ENCODE peak calls at places on chromosome 22, in seven cellular contexts. L is body of pancreas; B is CD8-positive, alpha-beta T cell; E is fibroblast of mammary gland; O is right cardiac atrium; C is mesenchymal stem cell; J is GM23338. P is an unnamed sample.

GRCh38 chr22:27382947-27383346 is 418.6 kb downstream of the MN1 start:
- DNase-seq in C (no peak), B (no peak), J (no peak), L (no peak), O (no peak), E (no peak), P (no peak)

GRCh38 chr22:44392446-44392921 is 79.7 kb upstream of the SHISAL1 start:
- DNase-seq in O (no peak), J (no peak), C (no peak), B (no peak), L (no peak), E (no peak), P (no peak)

GRCh38 chr22:33539902-33540751 is 380.1 kb downstream of the LARGE1 start:
- DNase-seq in B (no peak), E (peak), J (no peak), L (peak), C (no peak), O (peak), P (no peak)

GRCh38 chr22:40478456-40479125 is 108.2 kb downstream of the SGSM3 start:
- DNase-seq in J (no peak), E (no peak), L (no peak), C (no peak), O (no peak), B (no peak), P (no peak)

GRCh38 chr22:42069801-42070516 is 653 bp downstream of the NAGA start:
- DNase-seq in B (no peak), O (no peak), C (no peak), J (no peak), E (no peak), L (no peak), P (no peak)

GRCh38 chr22:28179392-28179791 is 260.3 kb upstream of the PITPNB start:
- DNase-seq in L (no peak), C (no peak), J (no peak), B (no peak), E (no peak), O (no peak), P (no peak)

GRCh38 chr22:39623603-39624500 is 53.3 kb downstream of the CACNA1I start:
- DNase-seq in B (no peak), L (no peak), O (no peak), J (no peak), C (no peak), E (no peak), P (no peak)

GRCh38 chr22:29348956-29349355 is 33.5 kb upstream of the RASL10A start:
- DNase-seq in B (no peak), J (no peak), C (no peak), L (no peak), O (peak), E (no peak), P (no peak)

GRCh38 chr22:30572840-30573593 is 1.4 kb downstream of the GAL3ST1 start:
- DNase-seq in J (no peak), B (no peak), E (no peak), O (no peak), L (no peak), C (no peak), P (no peak)

GRCh38 chr22:43109511-43109910 is 1.0 kb upstream of the BIK start:
- DNase-seq in L (no peak), B (no peak), E (no peak), O (no peak), J (peak), C (no peak), P (no peak)

GRCh38 chr22:42257386-42257785 is 13.1 kb downstream of the TCF20 start:
- DNase-seq in J (no peak), O (no peak), L (no peak), C (no peak), E (no peak), B (no peak), P (no peak)

GRCh38 chr22:43013355-43014061 is 1.4 kb downstream of the PACSIN2 start:
- DNase-seq in J (no peak), B (no peak), C (peak), E (peak), L (peak), O (no peak), P (no peak)

GRCh38 chr22:19876314-19876940 is 21.8 kb upstream of the GNB1L start:
- DNase-seq in O (peak), J (no peak), B (no peak), L (peak), C (no peak), E (no peak), P (no peak)

GRCh38 chr22:32632650-32633049 is 158.0 kb downstream of the FBXO7 start:
- DNase-seq in O (no peak), C (no peak), B (no peak), J (no peak), E (no peak), L (no peak), P (peak)

GRCh38 chr22:27990879-27991278 is 71.8 kb upstream of the PITPNB start:
- DNase-seq in O (peak), C (peak), J (peak), B (no peak), L (no peak), E (peak), P (no peak)

GRCh38 chr22:17418890-17419324 is 49.6 kb downstream of the CECR2 start:
- DNase-seq in J (peak), O (peak), B (peak), E (no peak), L (no peak), C (no peak), P (no peak)

GRCh38 chr22:19783531-19784395 is 23.2 kb downstream of the TBX1 start:
- DNase-seq in E (no peak), B (no peak), L (no peak), C (no peak), J (no peak), O (peak), P (no peak)

GRCh38 chr22:47396105-47396504 is 633.7 kb downstream of the TBC1D22A start:
- DNase-seq in O (no peak), B (no peak), E (no peak), J (no peak), C (no peak), L (no peak), P (no peak)

GRCh38 chr22:32590556-32590955 is 115.9 kb downstream of the FBXO7 start:
- DNase-seq in O (no peak), B (no peak), L (no peak), C (peak), E (peak), J (no peak), P (no peak)

GRCh38 chr22:39117585-39118191 is 20.6 kb downstream of the APOBEC3H start:
- DNase-seq in O (no peak), L (peak), J (peak), E (peak), C (peak), B (peak), P (peak)

GRCh38 chr22:31926969-31927368 is 17.4 kb upstream of the YWHAH start:
- DNase-seq in E (no peak), O (no peak), L (no peak), J (peak), C (no peak), B (no peak), P (no peak)

GRCh38 chr22:28395920-28396447 is 283.7 kb downstream of the TTC28 start:
- DNase-seq in J (no peak), O (no peak), L (no peak), B (no peak), E (peak), C (peak), P (no peak)

GRCh38 chr22:39129081-39129480 is 23.4 kb downstream of the CBX7 start:
- DNase-seq in B (no peak), L (no peak), O (no peak), J (no peak), E (no peak), C (no peak), P (no peak)

GRCh38 chr22:29744902-29745301 is 21.9 kb downstream of the ZMAT5 start:
- DNase-seq in J (no peak), C (peak), O (peak), B (no peak), E (peak), L (no peak), P (peak)

GRCh38 chr22:27295071-27295470 is 506.5 kb downstream of the MN1 start:
- DNase-seq in E (no peak), C (no peak), L (no peak), J (no peak), B (no peak), O (no peak), P (no peak)

GRCh38 chr22:19882446-19883381 is 28.0 kb upstream of the GNB1L start:
- DNase-seq in J (no peak), B (no peak), C (no peak), E (no peak), O (peak), L (no peak), P (peak)

GRCh38 chr22:41899992-41900651 is 14.8 kb downstream of the SHISA8 start:
- DNase-seq in L (no peak), C (no peak), J (no peak), B (no peak), E (peak), O (peak), P (no peak)

GRCh38 chr22:20584029-20584871 is 76.8 kb downstream of the MED15 start:
- DNase-seq in E (no peak), O (no peak), L (no peak), J (no peak), B (no peak), C (no peak), P (no peak)

GRCh38 chr22:41288245-41288946 is 2.4 kb upstream of the RANGAP1 start:
- DNase-seq in E (peak), L (peak), J (peak), C (peak), O (no peak), B (no peak), P (peak)

GRCh38 chr22:19869497-19870152 is 15.0 kb upstream of the GNB1L start:
- DNase-seq in J (no peak), B (no peak), O (no peak), E (no peak), C (no peak), L (peak), P (no peak)

GRCh38 chr22:42296381-42296853 is 26.0 kb upstream of the TCF20 start:
- DNase-seq in C (no peak), B (peak), O (peak), L (no peak), J (peak), E (no peak), P (no peak)

GRCh38 chr22:44574581-44575343 is 76.7 kb upstream of the RTL6 start:
- DNase-seq in C (no peak), J (no peak), L (peak), E (no peak), O (no peak), B (no peak), P (no peak)

GRCh38 chr22:25838960-25839741 is 97.2 kb downstream of the MYO18B start:
- DNase-seq in E (no peak), L (no peak), C (no peak), J (no peak), O (no peak), B (no peak), P (no peak)

GRCh38 chr22:44928711-44929347 is 81.0 kb downstream of the PHF21B start:
- DNase-seq in O (no peak), L (no peak), J (no peak), B (no peak), E (no peak), C (no peak), P (no peak)

DNA sequence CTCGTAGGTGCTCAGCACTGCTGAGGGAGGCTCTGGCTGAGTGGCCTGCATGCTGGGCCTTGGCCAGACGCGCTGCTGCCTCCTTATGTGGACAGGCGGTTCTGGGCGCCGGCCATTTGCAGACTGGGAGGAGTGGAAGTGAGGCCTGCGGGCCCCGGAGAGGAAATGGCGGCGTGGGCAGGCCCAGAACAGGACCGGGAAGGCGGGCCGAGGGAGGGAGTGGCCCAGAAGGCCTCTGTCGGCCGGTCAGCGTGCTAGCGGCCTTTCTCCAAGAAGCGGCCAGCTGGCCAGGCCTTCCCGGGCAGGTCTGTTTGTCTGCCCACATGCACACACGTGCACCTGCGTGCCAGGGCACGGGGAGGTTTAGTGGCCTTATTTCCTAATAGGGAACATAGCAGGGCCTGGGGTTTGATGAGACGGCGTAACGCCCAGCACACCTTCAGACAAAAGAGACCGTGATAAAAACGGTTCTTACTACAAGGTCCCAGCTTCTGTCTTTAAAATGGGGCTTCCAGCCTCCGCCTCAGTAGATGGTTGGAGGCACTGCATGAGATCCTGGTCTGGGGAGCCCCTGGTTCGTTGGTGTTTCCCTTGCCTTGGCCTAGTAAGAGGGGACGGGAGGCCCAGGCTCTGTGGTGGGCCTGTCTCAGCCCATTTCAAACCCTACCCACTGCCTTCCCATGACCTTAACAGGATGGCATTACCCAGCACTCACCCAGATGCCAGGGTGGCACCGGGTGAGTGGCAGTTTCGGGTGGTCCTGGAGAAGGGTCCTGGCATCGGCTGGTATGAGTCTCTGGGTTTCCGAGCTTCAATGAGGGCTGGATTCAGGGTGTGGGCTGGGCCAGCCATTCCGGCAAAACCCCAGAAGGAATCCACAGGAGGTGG is 65.1 kb upstream of the PPARA start:
- DNase-seq in J (no peak), L (peak), E (peak), C (no peak), O (peak), B (no peak), P (no peak)
- H3K4me3 ChIP-seq in J (no peak), L (no peak), E (peak), C (no peak), O (peak), B (no peak), P (no peak)

DNA sequence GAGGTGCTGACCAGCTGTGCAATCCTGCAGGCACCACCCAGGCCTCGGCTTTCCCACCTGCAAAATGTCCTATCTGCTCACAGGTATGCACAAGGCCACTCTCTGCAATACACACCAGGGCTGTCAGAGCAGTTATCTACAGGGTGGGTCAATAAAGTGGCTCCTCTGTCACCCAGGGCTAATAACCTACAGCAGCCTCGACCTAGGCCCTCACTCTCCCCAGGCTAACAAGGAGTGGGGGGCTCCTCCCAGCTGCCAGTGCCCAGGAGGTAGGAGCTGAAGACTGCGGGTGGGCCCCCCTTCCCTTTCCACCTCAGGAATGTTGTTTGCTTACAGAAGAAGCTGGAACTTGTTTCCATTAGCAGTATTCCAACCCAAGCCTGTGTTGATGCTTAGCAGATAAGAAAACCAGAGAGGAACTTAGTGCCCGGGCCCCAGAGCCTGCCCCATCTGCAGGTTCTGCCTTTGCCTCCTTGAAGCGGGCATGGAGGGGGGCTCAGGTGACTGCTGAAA is 26.8 kb downstream of the MYH9 start:
- DNase-seq in L (peak), O (no peak), C (peak), B (no peak), J (peak), E (no peak), P (no peak)
- H3K4me3 ChIP-seq in L (no peak), O (no peak), C (no peak), B (no peak), J (peak), E (no peak), P (no peak)

DNA sequence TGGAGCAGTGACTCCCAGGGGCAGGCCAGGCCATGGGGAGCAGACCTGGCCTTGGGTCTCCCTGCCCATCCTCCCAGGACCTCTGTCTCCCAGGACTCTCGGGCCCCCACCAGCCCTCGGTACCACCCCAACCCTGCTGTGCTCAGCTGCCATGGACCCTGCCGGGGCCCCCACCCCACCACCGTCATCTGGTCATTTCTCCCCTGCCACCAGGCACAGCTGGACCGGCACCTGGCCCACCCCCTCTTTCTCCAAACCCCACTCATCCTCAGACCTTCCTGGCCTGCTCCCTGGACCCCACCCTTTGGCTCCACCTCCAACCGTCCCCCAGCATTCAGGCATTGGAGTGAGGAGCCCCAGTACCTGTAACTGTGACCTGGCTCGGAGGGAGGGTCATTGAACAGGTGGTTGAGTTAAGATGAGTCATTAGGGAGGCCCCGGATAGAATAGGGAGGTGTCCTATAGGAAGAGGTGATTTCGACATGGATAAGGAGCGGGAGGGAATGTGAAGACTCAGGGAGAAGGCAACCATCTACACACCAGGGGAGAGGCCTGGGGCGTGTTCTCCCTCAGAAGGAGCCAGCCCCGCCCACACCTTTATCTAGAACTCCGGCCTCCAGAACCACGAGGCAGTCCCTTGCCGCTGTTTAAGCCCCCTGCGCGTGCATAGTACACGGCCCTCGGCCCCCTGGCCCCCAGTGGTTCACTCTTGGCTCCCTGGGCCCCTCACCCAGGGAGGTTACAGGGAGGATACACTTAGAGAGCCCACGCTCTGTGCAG is 1395.9 kb downstream of the BRD1 start:
- DNase-seq in O (no peak), J (no peak), C (no peak), L (no peak), E (no peak), B (no peak), P (no peak)
- H3K4me3 ChIP-seq in O (no peak), J (no peak), C (no peak), L (no peak), E (no peak), B (no peak), P (no peak)

GRCh38 chr22:37803636-37804371 is 3.9 kb upstream of the GCAT start:
- DNase-seq in O (no peak), J (peak), E (no peak), C (no peak), B (no peak), L (no peak), P (no peak)

GRCh38 chr22:37804502-37804885 is 3.2 kb upstream of the GCAT start:
- DNase-seq in B (no peak), L (no peak), E (no peak), J (peak), O (no peak), C (no peak), P (no peak)

GRCh38 chr22:37802310-37803194 is 5.2 kb upstream of the GCAT start:
- DNase-seq in B (no peak), E (no peak), J (peak), L (peak), O (peak), C (peak), P (peak)

GRCh38 chr22:37801946-37802309 is 5.8 kb upstream of the GCAT start:
- DNase-seq in O (no peak), E (no peak), L (peak), J (peak), B (no peak), C (no peak), P (no peak)

GRCh38 chr22:37803195-37803635 is 4.5 kb upstream of the GCAT start:
- DNase-seq in O (no peak), L (no peak), J (peak), B (no peak), C (no peak), E (no peak), P (no peak)
- H3K4me3 ChIP-seq in O (peak), L (no peak), J (peak), B (no peak), C (no peak), E (peak), P (no peak)

DNA sequence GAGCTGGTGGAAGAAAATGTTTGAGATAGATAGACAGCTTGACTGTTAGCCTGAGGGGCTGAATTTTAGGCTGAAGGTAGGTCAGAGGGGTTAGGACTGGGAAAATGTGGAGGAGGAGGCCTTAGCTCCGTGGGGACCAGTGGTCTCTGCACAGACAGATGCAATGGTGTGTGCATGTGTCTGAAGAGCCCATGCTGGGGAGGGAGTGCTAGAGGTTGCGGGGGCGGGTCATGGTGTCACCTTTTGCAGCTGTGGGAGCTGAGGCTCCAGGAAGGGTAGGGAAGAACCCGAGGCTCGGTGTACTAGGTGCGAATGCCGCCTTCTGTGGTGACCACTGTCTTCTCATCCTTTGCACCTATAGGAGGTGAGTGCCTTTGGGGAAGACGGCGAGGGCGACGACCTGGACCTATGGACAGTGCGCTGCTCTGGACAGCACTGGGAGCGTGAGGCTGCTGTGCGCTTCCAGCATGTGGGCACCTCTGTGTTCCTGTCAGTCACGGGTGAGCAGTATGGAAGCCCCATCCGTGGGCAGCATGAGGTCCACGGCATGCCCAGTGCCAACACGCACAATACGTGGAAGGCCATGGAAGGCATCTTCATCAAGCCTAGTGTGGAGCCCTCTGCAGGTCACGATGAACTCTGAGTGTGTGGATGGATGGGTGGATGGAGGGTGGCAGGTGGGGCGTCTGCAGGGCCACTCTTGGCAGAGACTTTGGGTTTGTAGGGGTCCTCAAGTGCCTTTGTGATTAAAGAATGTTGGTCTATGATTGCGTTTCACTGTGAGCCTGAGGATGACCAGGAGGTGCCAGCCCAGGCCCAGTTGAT is 1.6 kb downstream of the SDF2L1 start:
- DNase-seq in C (no peak), L (no peak), E (no peak), B (no peak), J (no peak), O (no peak), P (no peak)
- H3K4me3 ChIP-seq in C (no peak), L (no peak), E (peak), B (peak), J (peak), O (no peak), P (no peak)